ENCODE peak calls at places on chromosomes 16 and 17, in four cellular contexts. F is SK-N-SH, Z is K562, A is HepG2. O is an unnamed sample.

GRCh38 chr16:30805056-30805369 is 18.0 kb upstream of the ZNF629 start:
- DNase-seq in F (no peak), Z (no peak), A (no peak), O (no peak)

GRCh38 chr17:77512062-77512946 is 371.5 kb downstream of the SEC14L1 start:
- DNase-seq in F (no peak), Z (no peak), A (peak; percentile 99), O (no peak)

GRCh38 chr16:48687421-48688038 is 77.5 kb upstream of the N4BP1 start:
- DNase-seq in F (peak; percentile 68), Z (peak; percentile 79), A (peak; percentile 84), O (peak; percentile 60)

GRCh38 chr16:83420206-83420760 is 387.5 kb upstream of the HSBP1 start:
- DNase-seq in F (no peak), Z (no peak), A (peak; percentile 19), O (no peak)

GRCh38 chr17:45873728-45874127 is 20.6 kb upstream of the MAPT start:
- DNase-seq in F (peak; percentile 63), Z (no peak), A (no peak), O (no peak)

GRCh38 chr16:64534180-64534780 is 587.6 kb downstream of the CDH11 start:
- DNase-seq in F (no peak), Z (no peak), A (no peak), O (no peak)

GRCh38 chr16:51408357-51408756 is 257.3 kb upstream of the SALL1 start:
- DNase-seq in F (no peak), Z (no peak), A (peak; percentile 14), O (no peak)

GRCh38 chr16:74651841-74652240 is 14.8 kb downstream of the RFWD3 start:
- DNase-seq in F (no peak), Z (no peak), A (no peak), O (no peak)

GRCh38 chr17:41592601-41593305 is 6.1 kb upstream of the KRT14 start:
- DNase-seq in F (no peak), Z (no peak), A (no peak), O (no peak)

GRCh38 chr16:57618306-57619132 is 9.9 kb upstream of the ADGRG1 start:
- DNase-seq in F (no peak), Z (no peak), A (no peak), O (peak; percentile 6)

GRCh38 chr17:76710863-76711611 is at the start of gene MXRA7:
- DNase-seq in F (peak; percentile 97), Z (peak; percentile 88), A (no peak), O (peak; percentile 76)

GRCh38 chr17:44203731-44204452 is 4.2 kb upstream of the ATXN7L3 start:
- DNase-seq in F (peak; percentile 76), Z (peak; percentile 67), A (peak; percentile 78), O (peak; percentile 67)

GRCh38 chr17:27596571-27597187 is 34.3 kb upstream of the LGALS9 start:
- DNase-seq in F (peak; percentile 75), Z (no peak), A (no peak), O (no peak)

GRCh38 chr16:10561001-10561400 is 19.4 kb downstream of the EMP2 start:
- DNase-seq in F (no peak), Z (no peak), A (no peak), O (no peak)

GRCh38 chr17:1229891-1230571 is 40.2 kb upstream of the BHLHA9 start:
- DNase-seq in F (no peak), Z (no peak), A (no peak), O (no peak)

GRCh38 chr16:55499951-55500350 is 8.9 kb upstream of the LPCAT2 start:
- DNase-seq in F (no peak), Z (no peak), A (no peak), O (no peak)

GRCh38 chr16:64656471-64656870 is 465.4 kb downstream of the CDH11 start:
- DNase-seq in F (no peak), Z (no peak), A (no peak), O (no peak)

GRCh38 chr16:27374794-27375499 is 27.0 kb upstream of the IL21R start:
- DNase-seq in F (peak; percentile 76), Z (peak; percentile 80), A (peak; percentile 92), O (peak; percentile 93)

GRCh38 chr16:50474138-50474537 is 74.1 kb upstream of the NKD1 start:
- DNase-seq in F (no peak), Z (no peak), A (no peak), O (no peak)

GRCh38 chr17:30203471-30203981 is 32.0 kb downstream of the SLC6A4 start:
- DNase-seq in F (peak; percentile 1), Z (peak; percentile 61), A (no peak), O (peak; percentile 49)

GRCh38 chr17:65013613-65014391 is 42.7 kb downstream of the GNA13 start:
- DNase-seq in F (no peak), Z (no peak), A (peak; percentile 28), O (no peak)

GRCh38 chr16:88943741-88944140 is 33.3 kb downstream of the CBFA2T3 start:
- DNase-seq in F (no peak), Z (no peak), A (no peak), O (no peak)

GRCh38 chr16:58049697-58050185 is 24.2 kb downstream of the MMP15 start:
- DNase-seq in F (no peak), Z (no peak), A (no peak), O (no peak)

GRCh38 chr17:45316271-45317112 is at the start of gene MAP3K14:
- DNase-seq in F (peak; percentile 87), Z (no peak), A (peak; percentile 68), O (peak; percentile 69)

GRCh38 chr17:42574463-42574862 is 3.1 kb downstream of the PSMC3IP start:
- DNase-seq in F (no peak), Z (no peak), A (no peak), O (no peak)

GRCh38 chr17:8893621-8894020 is 26.1 kb upstream of the PIK3R6 start:
- DNase-seq in F (no peak), Z (no peak), A (no peak), O (no peak)

GRCh38 chr16:85420501-85421337 is 192.4 kb upstream of the GSE1 start:
- DNase-seq in F (peak; percentile 85), Z (peak; percentile 92), A (peak; percentile 35), O (peak; percentile 73)

GRCh38 chr16:27224741-27225300 is 21.5 kb downstream of the KDM8 start:
- DNase-seq in F (no peak), Z (no peak), A (no peak), O (no peak)

GRCh38 chr16:22762486-22762885 is 51.5 kb upstream of the HS3ST2 start:
- DNase-seq in F (no peak), Z (no peak), A (no peak), O (no peak)

GRCh38 chr16:68064791-68065365 is 20.3 kb upstream of the NFATC3 start:
- DNase-seq in F (peak; percentile 77), Z (peak; percentile 85), A (peak; percentile 61), O (peak; percentile 79)
- TF ChIP-seq FOXJ3 in F (no peak), Z (no peak), A (no peak), O (no peak)

GRCh38 chr17:61218438-61218837 is 181.2 kb upstream of the TBX2 start:
- DNase-seq in F (no peak), Z (no peak), A (no peak), O (no peak)
- TF ChIP-seq FOXJ3 in F (no peak), Z (no peak), A (no peak), O (no peak)

DNA sequence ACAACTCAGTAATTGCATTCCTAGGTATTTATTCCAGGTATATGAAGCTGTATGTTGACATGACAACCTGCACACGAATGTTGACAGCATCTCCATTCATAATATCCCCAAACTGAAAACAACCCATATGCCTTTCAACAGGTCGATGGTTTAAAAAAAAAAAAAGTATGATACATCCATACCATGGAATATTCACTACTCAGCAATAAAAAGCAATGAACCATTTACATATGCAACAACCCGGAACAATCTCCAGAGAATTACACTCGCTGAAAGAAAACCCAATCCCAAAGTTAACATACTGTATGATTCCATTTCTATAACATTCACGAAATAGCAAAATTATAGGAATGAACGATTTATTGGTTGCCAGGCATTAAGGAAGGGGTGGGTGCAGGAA is 53.3 kb upstream of the DNAH9 start:
- DNase-seq in F (no peak), Z (no peak), A (no peak), O (no peak)
- TF ChIP-seq FOXJ3 in F (no peak), Z (no peak), A (no peak), O (no peak)

GRCh38 chr17:67435122-67435521 is 58.0 kb downstream of the PITPNC1 start:
- DNase-seq in F (no peak), Z (no peak), A (peak; percentile 10), O (no peak)
- TF ChIP-seq FOXJ3 in F (no peak), Z (no peak), A (no peak), O (no peak)

GRCh38 chr17:29085223-29085622 is 42.3 kb downstream of the PIPOX start:
- DNase-seq in F (no peak), Z (no peak), A (no peak), O (no peak)

GRCh38 chr17:29086628-29087332 is 43.8 kb downstream of the PIPOX start:
- DNase-seq in F (no peak), Z (no peak), A (no peak), O (peak; percentile 38)

GRCh38 chr17:29079887-29080286 is 36.9 kb downstream of the PIPOX start:
- DNase-seq in F (no peak), Z (no peak), A (no peak), O (no peak)

GRCh38 chr17:29080323-29080722 is 37.4 kb downstream of the PIPOX start:
- DNase-seq in F (no peak), Z (no peak), A (no peak), O (no peak)

DNA sequence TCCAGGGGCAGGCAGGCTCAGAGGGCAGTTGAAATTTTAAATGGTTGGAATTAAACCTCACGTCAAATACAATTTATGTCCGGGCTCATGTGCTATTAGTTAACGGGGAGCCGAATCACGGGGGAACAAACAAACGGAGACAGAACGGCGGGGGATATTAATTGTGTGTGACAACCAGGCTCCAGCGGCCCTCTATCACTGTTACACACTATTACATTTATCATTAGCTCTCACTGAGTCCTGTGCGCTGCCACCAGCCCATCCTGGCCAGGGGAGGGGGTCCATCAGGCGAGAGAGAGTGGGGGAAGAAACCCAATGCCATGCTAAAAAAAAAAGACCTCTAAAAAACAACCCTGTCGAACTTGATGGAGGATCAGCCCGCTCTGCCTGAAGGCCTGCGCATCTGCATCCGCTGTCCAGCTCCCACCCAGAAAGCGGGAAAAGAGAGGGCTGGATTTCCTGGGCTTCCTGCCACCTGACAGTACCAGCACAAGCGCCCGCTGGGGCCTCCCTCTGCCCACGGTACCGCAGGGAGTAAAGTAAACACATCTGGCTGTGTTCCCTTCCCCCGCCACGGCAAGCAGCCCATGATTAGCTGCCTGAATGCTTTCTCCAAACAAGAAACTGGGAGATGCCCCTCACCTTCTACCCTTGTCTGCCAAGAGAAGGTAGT is 41.7 kb downstream of the PIPOX start:
- DNase-seq in F (peak; percentile 90), Z (no peak), A (no peak), O (no peak)
- TF ChIP-seq FOXJ3 in F (no peak), Z (no peak), A (no peak), O (no peak)